ENCODE peak calls at places on chromosomes 16 and 17, in eight cellular contexts. T is hepatocyte; A is heart right ventricle; O is H1; J is upper lobe of right lung; Q is adrenal gland; B is lung; V is CD8-positive, alpha-beta T cell. D is an unnamed sample.

GRCh38 chr16:84617068-84617630 is 729 bp downstream of the COTL1 start:
- DNase-seq in T (peak; percentile 43), A (peak; percentile 37), O (peak; percentile 78), J (peak; percentile 73), Q (no peak), B (no peak), V (no peak), D (no peak)

GRCh38 chr16:55490301-55490700 is 11.3 kb downstream of the MMP2 start:
- DNase-seq in T (no peak), A (no peak), O (no peak), J (no peak), Q (no peak), B (no peak), V (no peak), D (no peak)

GRCh38 chr17:35372846-35373531 is 432 bp downstream of the SLFN11 start:
- DNase-seq in T (peak; percentile 7), A (peak; percentile 20), O (no peak), J (peak; percentile 69), Q (no peak), B (no peak), V (no peak), D (no peak)

GRCh38 chr17:68821860-68822693 is 133.1 kb downstream of the ABCA8 start:
- DNase-seq in T (peak; percentile 37), A (no peak), O (no peak), J (no peak), Q (peak; percentile 85), B (no peak), V (no peak), D (no peak)

GRCh38 chr17:59696682-59697277 is 10.4 kb downstream of the PTRH2 start:
- DNase-seq in T (no peak), A (no peak), O (no peak), J (no peak), Q (no peak), B (no peak), V (no peak), D (no peak)

GRCh38 chr17:509316-509715 is 156.7 kb upstream of the RPH3AL start:
- DNase-seq in T (no peak), A (no peak), O (no peak), J (no peak), Q (no peak), B (no peak), V (no peak), D (no peak)

GRCh38 chr16:84806256-84806889 is 13.4 kb upstream of the CRISPLD2 start:
- DNase-seq in T (peak; percentile 50), A (peak; percentile 53), O (no peak), J (no peak), Q (peak; percentile 56), B (no peak), V (no peak), D (no peak)

GRCh38 chr16:11780988-11781680 is 15.9 kb downstream of the ZC3H7A start:
- DNase-seq in T (no peak), A (no peak), O (no peak), J (no peak), Q (no peak), B (no peak), V (no peak), D (no peak)

GRCh38 chr17:68355093-68355492 is 63.8 kb downstream of the ARSG start:
- DNase-seq in T (no peak), A (no peak), O (no peak), J (no peak), Q (no peak), B (no peak), V (no peak), D (no peak)

GRCh38 chr16:56356276-56357241 is 68.8 kb downstream of the AMFR start:
- DNase-seq in T (peak; percentile 93), A (peak; percentile 82), O (peak; percentile 82), J (peak; percentile 89), Q (peak; percentile 90), B (peak; percentile 75), V (peak; percentile 33), D (peak; percentile 77)

GRCh38 chr17:77254961-77255741 is 114.4 kb downstream of the SEC14L1 start:
- DNase-seq in T (peak; percentile 74), A (no peak), O (no peak), J (peak; percentile 82), Q (peak; percentile 70), B (peak; percentile 82), V (no peak), D (no peak)

GRCh38 chr17:56937688-56938087 is 23.2 kb downstream of the COIL start:
- DNase-seq in T (no peak), A (no peak), O (no peak), J (no peak), Q (no peak), B (no peak), V (no peak), D (no peak)

GRCh38 chr17:14299261-14300093 is 1.4 kb upstream of the HS3ST3B1 start:
- DNase-seq in T (peak; percentile 61), A (peak; percentile 40), O (peak; percentile 79), J (peak; percentile 68), Q (peak; percentile 31), B (peak; percentile 36), V (no peak), D (no peak)

GRCh38 chr17:54891176-54891821 is 9.4 kb upstream of the TOM1L1 start:
- DNase-seq in T (peak; percentile 85), A (no peak), O (peak; percentile 52), J (no peak), Q (peak; percentile 52), B (no peak), V (no peak), D (no peak)

GRCh38 chr17:48459070-48459469 is 29.1 kb upstream of the SKAP1 start:
- DNase-seq in T (no peak), A (no peak), O (no peak), J (no peak), Q (no peak), B (no peak), V (no peak), D (no peak)
- H3K27ac ChIP-seq in T (no peak overlapping the region), A (no peak overlapping the region), O (no peak overlapping the region), J (no peak overlapping the region), Q (no peak overlapping the region), B (no peak overlapping the region), V (no peak overlapping the region), D (no peak overlapping the region)

DNA sequence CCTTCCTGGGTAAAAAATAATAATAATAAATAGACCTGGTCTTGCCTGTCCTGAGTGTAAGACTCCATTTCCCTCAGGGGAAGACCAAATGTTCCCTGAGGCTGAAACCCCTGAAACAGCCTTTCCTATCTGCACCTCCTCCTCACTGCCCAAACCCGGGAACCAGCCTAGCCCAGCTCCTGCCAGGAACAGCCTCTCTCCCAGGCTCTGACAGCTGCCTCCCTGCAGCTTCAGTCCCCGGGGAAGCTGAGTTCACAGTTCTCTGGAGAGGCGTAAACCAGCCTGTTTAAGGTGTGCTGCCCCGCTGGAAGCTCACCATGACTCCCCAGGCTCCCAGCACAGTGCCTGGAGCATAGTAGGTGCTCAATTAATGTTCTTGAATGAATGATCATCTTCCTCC is 7.3 kb upstream of the CDT1 start:
- DNase-seq in T (no peak), A (no peak), O (no peak), J (no peak), Q (no peak), B (no peak), V (no peak), D (no peak)
- H3K4me1 ChIP-seq in T (no peaks in the 10 kb centered on the region), A (no peaks in the 10 kb centered on the region), O (peaks cover 14% of the 10 kb centered on the region), J (no peaks in the 10 kb centered on the region), Q (no peaks in the 10 kb centered on the region), B (no peaks in the 10 kb centered on the region), V (peaks cover 52% of the 10 kb centered on the region), D (peaks cover 4% of the 10 kb centered on the region)

GRCh38 chr17:47742319-47743181 is 9.5 kb downstream of the TBX21 start:
- DNase-seq in T (peak; percentile 32), A (peak; percentile 39), O (peak; percentile 89), J (no peak), Q (no peak), B (peak; percentile 4), V (no peak), D (no peak)
- H3K27me3 ChIP-seq in T (peaks cover 30% of the 10 kb centered on the region), A (peaks cover 53% of the 10 kb centered on the region), O (no peaks in the 10 kb centered on the region), J (peaks cover 34% of the 10 kb centered on the region), Q (peaks cover 35% of the 10 kb centered on the region), B (no peaks in the 10 kb centered on the region), V (no peaks in the 10 kb centered on the region), D (no peaks in the 10 kb centered on the region)

GRCh38 chr17:42566215-42566872 is 556 bp upstream of the MLX start:
- DNase-seq in T (no peak), A (no peak), O (no peak), J (no peak), Q (no peak), B (peak; percentile 31), V (no peak), D (no peak)
- H3K27ac ChIP-seq in T (peak overlapping the region; percentile 93), A (peak overlapping the region; percentile 96), O (peak overlapping the region; percentile 45), J (peak overlapping the region; percentile 97), Q (peak overlapping the region; percentile 79), B (peak overlapping the region; percentile 82), V (peak overlapping the region; percentile 77), D (no peak overlapping the region)

DNA sequence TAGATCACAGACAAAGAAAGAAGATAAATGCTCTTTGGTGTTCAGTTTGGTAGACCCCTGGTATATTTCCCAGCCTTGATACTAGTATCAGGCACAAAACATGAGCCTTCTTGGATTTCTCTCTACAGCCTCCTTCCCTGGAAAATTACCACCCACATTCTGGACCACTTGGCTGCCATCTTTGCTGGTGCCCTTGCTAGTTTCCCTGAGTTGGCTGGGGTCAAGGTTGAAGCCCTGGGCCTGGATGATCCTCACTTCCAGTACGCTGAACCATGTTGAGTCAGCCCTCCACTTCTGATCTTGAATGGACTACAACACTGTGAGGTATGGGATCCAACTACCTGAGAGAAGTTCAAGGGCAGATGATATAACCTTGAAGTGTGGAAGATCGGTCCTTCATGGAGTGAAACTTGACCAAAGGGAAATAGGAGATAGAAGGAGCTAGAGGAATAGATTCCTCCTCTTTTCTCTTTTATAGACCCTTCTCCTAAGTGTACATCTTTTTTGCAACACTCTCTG is 501.4 kb downstream of the TMEM114 start:
- DNase-seq in T (no peak), A (no peak), O (no peak), J (no peak), Q (no peak), B (no peak), V (no peak), D (no peak)
- H3K4me1 ChIP-seq in T (no peaks in the 10 kb centered on the region), A (no peaks in the 10 kb centered on the region), O (no peaks in the 10 kb centered on the region), J (no peaks in the 10 kb centered on the region), Q (no peaks in the 10 kb centered on the region), B (no peaks in the 10 kb centered on the region), V (no peaks in the 10 kb centered on the region), D (no peaks in the 10 kb centered on the region)

GRCh38 chr17:38569701-38570512 is 35.8 kb downstream of the SRCIN1 start:
- DNase-seq in T (no peak), A (no peak), O (no peak), J (no peak), Q (no peak), B (no peak), V (no peak), D (no peak)

GRCh38 chr17:38574712-38575111 is 31.0 kb downstream of the SRCIN1 start:
- DNase-seq in T (no peak), A (no peak), O (no peak), J (no peak), Q (no peak), B (no peak), V (no peak), D (no peak)

GRCh38 chr17:38572292-38572664 is 33.5 kb downstream of the SRCIN1 start:
- DNase-seq in T (no peak), A (no peak), O (no peak), J (no peak), Q (no peak), B (no peak), V (no peak), D (no peak)

GRCh38 chr17:38571833-38572274 is 33.9 kb downstream of the SRCIN1 start:
- DNase-seq in T (no peak), A (no peak), O (no peak), J (no peak), Q (no peak), B (no peak), V (no peak), D (no peak)

GRCh38 chr17:38572665-38573365 is 32.9 kb downstream of the SRCIN1 start:
- DNase-seq in T (peak; percentile 72), A (no peak), O (no peak), J (no peak), Q (no peak), B (no peak), V (no peak), D (no peak)
- H3K27me3 ChIP-seq in T (peaks cover 84% of the 10 kb centered on the region), A (peaks cover 99% of the 10 kb centered on the region), O (peaks cover 95% of the 10 kb centered on the region), J (peaks cover 78% of the 10 kb centered on the region), Q (peaks cover 48% of the 10 kb centered on the region), B (no peaks in the 10 kb centered on the region), V (peaks cover 45% of the 10 kb centered on the region), D (peaks cover 84% of the 10 kb centered on the region)